ENCODE peak calls at places on chromosomes 4 and X, in six cellular contexts. One of them, this sample, is unnamed.

GRCh38 chr4:129474698-129475097 is 378.7 kb downstream of the C4orf33 start:
- DNase-seq in CD8-positive, alpha-beta T cell: no peak
- DNase-seq in endothelial cell: no peak
- DNase-seq in HepG2: no peak
- DNase-seq in IMR-90: no peak
- DNase-seq in colonic mucosa: no peak
- DNase-seq in this sample: no peak

GRCh38 chr4:139555705-139556070 is 331 bp downstream of the SETD7 start:
- DNase-seq in HepG2: no peak
- DNase-seq in IMR-90: no peak
- DNase-seq in endothelial cell: no peak
- DNase-seq in colonic mucosa: peak; percentile 56
- DNase-seq in CD8-positive, alpha-beta T cell: no peak
- DNase-seq in this sample: no peak

GRCh38 chr4:182307746-182308145 is 64.5 kb downstream of the TENM3 start:
- DNase-seq in colonic mucosa: no peak
- DNase-seq in IMR-90: peak; percentile 97
- DNase-seq in HepG2: no peak
- DNase-seq in CD8-positive, alpha-beta T cell: no peak
- DNase-seq in endothelial cell: no peak
- DNase-seq in this sample: peak; percentile 99

GRCh38 chr4:166045457-166045856 is 172.4 kb downstream of the TLL1 start:
- DNase-seq in colonic mucosa: no peak
- DNase-seq in endothelial cell: no peak
- DNase-seq in HepG2: no peak
- DNase-seq in IMR-90: no peak
- DNase-seq in CD8-positive, alpha-beta T cell: no peak
- DNase-seq in this sample: no peak

GRCh38 chr4:168028568-168028967 is 63.8 kb upstream of the ANXA10 start:
- DNase-seq in CD8-positive, alpha-beta T cell: no peak
- DNase-seq in endothelial cell: no peak
- DNase-seq in IMR-90: peak; percentile 11
- DNase-seq in colonic mucosa: no peak
- DNase-seq in HepG2: peak; percentile 5
- DNase-seq in this sample: no peak

GRCh38 chrX:148601034-148601433 is 100.6 kb downstream of the AFF2 start:
- DNase-seq in endothelial cell: no peak
- DNase-seq in HepG2: no peak
- DNase-seq in CD8-positive, alpha-beta T cell: no peak
- DNase-seq in IMR-90: no peak
- DNase-seq in colonic mucosa: no peak
- DNase-seq in this sample: peak; percentile 13

GRCh38 chr4:52244773-52245360 is 193.8 kb downstream of the SPATA18 start:
- DNase-seq in endothelial cell: no peak
- DNase-seq in colonic mucosa: no peak
- DNase-seq in CD8-positive, alpha-beta T cell: no peak
- DNase-seq in HepG2: no peak
- DNase-seq in IMR-90: no peak
- DNase-seq in this sample: no peak

GRCh38 chr4:8578717-8579116 is 1.5 kb upstream of the GPR78 start:
- DNase-seq in IMR-90: no peak
- DNase-seq in HepG2: no peak
- DNase-seq in endothelial cell: no peak
- DNase-seq in colonic mucosa: no peak
- DNase-seq in CD8-positive, alpha-beta T cell: no peak
- DNase-seq in this sample: no peak

GRCh38 chrX:107845625-107846024 is 20.0 kb downstream of the MID2 start:
- DNase-seq in colonic mucosa: no peak
- DNase-seq in CD8-positive, alpha-beta T cell: no peak
- DNase-seq in IMR-90: no peak
- DNase-seq in HepG2: no peak
- DNase-seq in endothelial cell: no peak
- DNase-seq in this sample: no peak

GRCh38 chrX:134173541-134174272 is 63.3 kb upstream of the CCDC160 start:
- DNase-seq in HepG2: no peak
- DNase-seq in IMR-90: no peak
- DNase-seq in colonic mucosa: no peak
- DNase-seq in endothelial cell: peak; percentile 19
- DNase-seq in CD8-positive, alpha-beta T cell: no peak
- DNase-seq in this sample: no peak

GRCh38 chr4:185738851-185739250 is 73.1 kb downstream of the SORBS2 start:
- DNase-seq in HepG2: no peak
- DNase-seq in CD8-positive, alpha-beta T cell: no peak
- DNase-seq in colonic mucosa: no peak
- DNase-seq in endothelial cell: no peak
- DNase-seq in IMR-90: no peak
- DNase-seq in this sample: no peak

GRCh38 chrX:133085785-133086184 is 11.1 kb downstream of the USP26 start:
- DNase-seq in endothelial cell: no peak
- DNase-seq in colonic mucosa: peak; percentile 71
- DNase-seq in HepG2: no peak
- DNase-seq in IMR-90: no peak
- DNase-seq in CD8-positive, alpha-beta T cell: no peak
- DNase-seq in this sample: no peak

GRCh38 chrX:16638533-16638932 is 11.4 kb upstream of the S100G start:
- DNase-seq in HepG2: no peak
- DNase-seq in IMR-90: no peak
- DNase-seq in endothelial cell: no peak
- DNase-seq in colonic mucosa: no peak
- DNase-seq in CD8-positive, alpha-beta T cell: no peak
- DNase-seq in this sample: no peak

GRCh38 chrX:39893417-39894338 is 204.1 kb downstream of the BCOR start:
- DNase-seq in CD8-positive, alpha-beta T cell: no peak
- DNase-seq in endothelial cell: no peak
- DNase-seq in HepG2: no peak
- DNase-seq in colonic mucosa: no peak
- DNase-seq in IMR-90: no peak
- DNase-seq in this sample: no peak

GRCh38 chr4:48944659-48945290 is 38.2 kb upstream of the OCIAD2 start:
- DNase-seq in endothelial cell: peak; percentile 12
- DNase-seq in IMR-90: no peak
- DNase-seq in HepG2: peak; percentile 3
- DNase-seq in colonic mucosa: peak; percentile 65
- DNase-seq in CD8-positive, alpha-beta T cell: peak; percentile 54
- DNase-seq in this sample: no peak

GRCh38 chr4:170281027-170281426 is 191.3 kb upstream of the AADAT start:
- DNase-seq in HepG2: no peak
- DNase-seq in IMR-90: no peak
- DNase-seq in endothelial cell: no peak
- DNase-seq in colonic mucosa: no peak
- DNase-seq in CD8-positive, alpha-beta T cell: no peak
- DNase-seq in this sample: no peak

GRCh38 chr4:132646186-132646585 is 502.9 kb upstream of the PCDH10 start:
- DNase-seq in colonic mucosa: no peak
- DNase-seq in CD8-positive, alpha-beta T cell: no peak
- DNase-seq in HepG2: no peak
- DNase-seq in IMR-90: no peak
- DNase-seq in endothelial cell: no peak
- DNase-seq in this sample: no peak

GRCh38 chr4:26252349-26252748 is 68.5 kb upstream of the RBPJ start:
- DNase-seq in CD8-positive, alpha-beta T cell: no peak
- DNase-seq in IMR-90: no peak
- DNase-seq in colonic mucosa: no peak
- DNase-seq in HepG2: peak; percentile 78
- DNase-seq in endothelial cell: no peak
- DNase-seq in this sample: no peak

GRCh38 chr4:2079926-2080325 is 20.8 kb downstream of the NAT8L start:
- DNase-seq in HepG2: no peak
- DNase-seq in endothelial cell: no peak
- DNase-seq in CD8-positive, alpha-beta T cell: peak; percentile 21
- DNase-seq in IMR-90: no peak
- DNase-seq in colonic mucosa: no peak
- DNase-seq in this sample: no peak

GRCh38 chr4:7306986-7307385 is 114.6 kb downstream of the SORCS2 start:
- DNase-seq in HepG2: no peak
- DNase-seq in endothelial cell: no peak
- DNase-seq in IMR-90: no peak
- DNase-seq in colonic mucosa: no peak
- DNase-seq in CD8-positive, alpha-beta T cell: no peak
- DNase-seq in this sample: no peak

GRCh38 chr4:7306566-7306965 is 114.2 kb downstream of the SORCS2 start:
- DNase-seq in colonic mucosa: no peak
- DNase-seq in HepG2: no peak
- DNase-seq in IMR-90: no peak
- DNase-seq in CD8-positive, alpha-beta T cell: no peak
- DNase-seq in endothelial cell: no peak
- DNase-seq in this sample: no peak

GRCh38 chr4:7309176-7309575 is 116.8 kb downstream of the SORCS2 start:
- DNase-seq in colonic mucosa: no peak
- DNase-seq in IMR-90: no peak
- DNase-seq in HepG2: no peak
- DNase-seq in CD8-positive, alpha-beta T cell: no peak
- DNase-seq in endothelial cell: no peak
- DNase-seq in this sample: no peak

GRCh38 chr4:7306021-7306420 is 113.7 kb downstream of the SORCS2 start:
- DNase-seq in IMR-90: no peak
- DNase-seq in CD8-positive, alpha-beta T cell: no peak
- DNase-seq in HepG2: no peak
- DNase-seq in endothelial cell: no peak
- DNase-seq in colonic mucosa: no peak
- DNase-seq in this sample: no peak

GRCh38 chr4:7307391-7308099 is 115.2 kb downstream of the SORCS2 start:
- DNase-seq in IMR-90: no peak
- DNase-seq in colonic mucosa: no peak
- DNase-seq in CD8-positive, alpha-beta T cell: no peak
- DNase-seq in HepG2: no peak
- DNase-seq in endothelial cell: no peak
- DNase-seq in this sample: no peak
- TF ChIP-seq CTCF in IMR-90: no peak
- TF ChIP-seq CTCF in colonic mucosa: no peak
- TF ChIP-seq CTCF in CD8-positive, alpha-beta T cell: no peak
- TF ChIP-seq CTCF in HepG2: no peak
- TF ChIP-seq CTCF in endothelial cell: no peak
- TF ChIP-seq CTCF in this sample: no peak

GRCh38 chr4:95694411-95694810 is 145.5 kb upstream of the PDHA2 start:
- DNase-seq in endothelial cell: no peak
- DNase-seq in IMR-90: no peak
- DNase-seq in HepG2: no peak
- DNase-seq in CD8-positive, alpha-beta T cell: no peak
- DNase-seq in colonic mucosa: no peak
- DNase-seq in this sample: no peak

GRCh38 chr4:95693594-95693993 is 144.8 kb upstream of the UNC5C start:
- DNase-seq in endothelial cell: no peak
- DNase-seq in colonic mucosa: no peak
- DNase-seq in CD8-positive, alpha-beta T cell: no peak
- DNase-seq in IMR-90: peak; percentile 0
- DNase-seq in HepG2: no peak
- DNase-seq in this sample: no peak
- TF ChIP-seq CTCF in endothelial cell: no peak
- TF ChIP-seq CTCF in colonic mucosa: no peak
- TF ChIP-seq CTCF in CD8-positive, alpha-beta T cell: no peak
- TF ChIP-seq CTCF in IMR-90: no peak
- TF ChIP-seq CTCF in HepG2: no peak
- TF ChIP-seq CTCF in this sample: peak; percentile 41

GRCh38 chr4:121421594-121421993 is 40.8 kb upstream of the QRFPR start:
- DNase-seq in IMR-90: no peak
- DNase-seq in endothelial cell: no peak
- DNase-seq in CD8-positive, alpha-beta T cell: no peak
- DNase-seq in HepG2: no peak
- DNase-seq in colonic mucosa: no peak
- DNase-seq in this sample: no peak
- TF ChIP-seq CTCF in IMR-90: no peak
- TF ChIP-seq CTCF in endothelial cell: peak; percentile 46
- TF ChIP-seq CTCF in CD8-positive, alpha-beta T cell: no peak
- TF ChIP-seq CTCF in HepG2: peak; percentile 17
- TF ChIP-seq CTCF in colonic mucosa: peak; percentile 9
- TF ChIP-seq CTCF in this sample: peak; percentile 6

DNA sequence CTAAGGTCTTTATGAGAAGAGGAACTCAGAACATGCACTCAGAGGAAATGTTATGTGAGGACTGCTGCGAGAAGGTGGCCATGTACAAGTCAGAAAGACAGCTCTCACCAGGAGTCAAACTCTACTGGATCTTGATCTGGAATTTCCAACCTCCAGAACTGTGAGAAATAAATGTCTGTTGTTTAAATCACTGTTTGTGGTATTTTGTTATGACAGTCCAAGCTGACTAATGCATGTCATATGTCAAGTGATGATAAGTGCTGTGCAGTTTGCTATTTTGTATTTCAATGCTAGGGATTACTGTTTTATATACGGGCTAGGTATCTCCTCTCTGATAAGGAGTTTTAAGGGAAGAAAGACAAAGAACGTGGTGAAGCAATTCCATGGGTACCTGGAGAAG is 162.3 kb downstream of the CPEB2 start:
- DNase-seq in endothelial cell: no peak
- DNase-seq in CD8-positive, alpha-beta T cell: no peak
- DNase-seq in colonic mucosa: no peak
- DNase-seq in HepG2: no peak
- DNase-seq in IMR-90: peak; percentile 27
- DNase-seq in this sample: no peak
- TF ChIP-seq CTCF in endothelial cell: no peak
- TF ChIP-seq CTCF in CD8-positive, alpha-beta T cell: no peak
- TF ChIP-seq CTCF in colonic mucosa: no peak
- TF ChIP-seq CTCF in HepG2: no peak
- TF ChIP-seq CTCF in IMR-90: no peak
- TF ChIP-seq CTCF in this sample: no peak